ENCODE peak calls at places on chromosomes 13 and 19, in nine cellular contexts. U is heart right ventricle, B is GM12865, V is H9, H is fibroblast of lung, Z is endothelial cell, W is WTC11, T is HFF-Myc, E is body of pancreas. A is an unnamed sample.

GRCh38 chr13:40812102-40812501 is 22.7 kb downstream of the SLC25A15 start:
- DNase-seq in H (no peak), V (no peak), W (no peak), Z (no peak), U (no peak), B (no peak), T (no peak), E (no peak), A (no peak)

GRCh38 chr13:34822681-34823080 is 119.4 kb upstream of the NBEA start:
- DNase-seq in U (no peak), H (no peak), V (no peak), W (no peak), Z (no peak), B (no peak), T (no peak), E (no peak), A (no peak)

GRCh38 chr13:36736119-36736726 is 62.4 kb downstream of the SERTM1 start:
- DNase-seq in H (peak), Z (peak), V (no peak), E (peak), W (peak), B (peak), U (peak), T (peak), A (peak)

GRCh38 chr13:77979721-77980377 is 61.2 kb upstream of the EDNRB start:
- DNase-seq in T (no peak), U (no peak), W (no peak), V (no peak), Z (no peak), H (no peak), E (no peak), B (no peak), A (no peak)

GRCh38 chr13:37226966-37227365 is 121.5 kb upstream of the CSNK1A1L start:
- DNase-seq in B (no peak), T (no peak), U (no peak), H (no peak), Z (no peak), V (no peak), E (no peak), W (no peak), A (no peak)

GRCh38 chr19:15871570-15871969 is 26.3 kb downstream of the CYP4F2 start:
- DNase-seq in T (no peak), Z (no peak), H (no peak), V (no peak), E (no peak), B (peak), W (peak), U (no peak), A (peak)

GRCh38 chr19:50432658-50433057 is at the start of gene MYBPC2:
- DNase-seq in U (no peak), B (peak), W (no peak), E (no peak), Z (no peak), V (no peak), T (no peak), H (no peak), A (no peak)

GRCh38 chr19:56299688-56300087 is 15.0 kb downstream of the ZSCAN5A start:
- DNase-seq in E (no peak), V (no peak), U (no peak), T (no peak), Z (no peak), H (no peak), B (no peak), W (no peak), A (no peak)

GRCh38 chr19:52527134-52527953 is at the start of gene ZNF808:
- DNase-seq in B (peak), W (peak), H (peak), U (peak), E (peak), T (peak), Z (peak), V (peak), A (peak)

GRCh38 chr13:113210834-113211233 is 1.4 kb downstream of the CUL4A start:
- DNase-seq in V (no peak), B (no peak), H (no peak), Z (no peak), W (no peak), T (no peak), U (no peak), E (no peak), A (no peak)

GRCh38 chr13:110302986-110303385 is 4.0 kb downstream of the COL4A1 start:
- DNase-seq in V (no peak), U (no peak), B (no peak), E (no peak), W (no peak), H (no peak), Z (no peak), T (no peak), A (no peak)

GRCh38 chr13:98548230-98548629 is 28.7 kb downstream of the STK24 start:
- DNase-seq in U (no peak), W (no peak), B (no peak), T (no peak), H (no peak), Z (no peak), E (no peak), V (no peak), A (no peak)

GRCh38 chr13:54682184-54682583 is 1653.6 kb downstream of the OLFM4 start:
- DNase-seq in T (no peak), E (no peak), H (no peak), Z (no peak), W (no peak), B (no peak), V (no peak), U (no peak), A (no peak)

GRCh38 chr13:107512551-107512950 is 702.8 kb downstream of the LIG4 start:
- DNase-seq in B (no peak), W (no peak), U (no peak), V (peak), E (no peak), H (no peak), T (no peak), Z (no peak), A (no peak)

GRCh38 chr19:7773841-7774240 is 10.8 kb downstream of the CLEC4M start:
- DNase-seq in U (no peak), Z (no peak), V (no peak), T (no peak), H (no peak), B (no peak), W (no peak), E (no peak), A (no peak)

GRCh38 chr13:48500652-48501197 is 32.2 kb downstream of the RCBTB2 start:
- DNase-seq in U (no peak), V (no peak), B (peak), H (peak), E (no peak), Z (no peak), W (no peak), T (peak), A (no peak)

GRCh38 chr19:15200575-15201364 is at the start of gene NOTCH3:
- DNase-seq in E (no peak), W (peak), T (no peak), U (peak), H (no peak), V (peak), B (no peak), Z (peak), A (no peak)

GRCh38 chr13:26482451-26483197 is 74.9 kb upstream of the WASF3 start:
- DNase-seq in U (peak), T (peak), H (peak), E (peak), Z (peak), B (peak), V (peak), W (peak), A (peak)

GRCh38 chr13:110113284-110113764 is 193.6 kb downstream of the COL4A1 start:
- DNase-seq in Z (no peak), W (no peak), V (no peak), H (no peak), U (no peak), T (no peak), E (no peak), B (no peak), A (no peak)

GRCh38 chr19:39030854-39031367 is 1.4 kb downstream of the FBXO27 start:
- DNase-seq in T (no peak), W (no peak), Z (no peak), E (no peak), B (no peak), V (no peak), H (no peak), U (no peak), A (no peak)

GRCh38 chr13:30925429-30925828 is 7.0 kb upstream of the TEX26 start:
- DNase-seq in Z (no peak), B (no peak), H (no peak), E (no peak), W (no peak), T (no peak), V (no peak), U (no peak), A (no peak)

GRCh38 chr13:26011996-26012688 is 39.7 kb downstream of the SHISA2 start:
- DNase-seq in U (no peak), T (no peak), Z (no peak), B (no peak), V (no peak), H (no peak), E (no peak), W (no peak), A (peak)

GRCh38 chr13:27336005-27336673 is 65.5 kb downstream of the RASL11A start:
- DNase-seq in E (no peak), U (no peak), W (no peak), V (no peak), T (no peak), B (no peak), Z (no peak), H (peak), A (no peak)

GRCh38 chr13:48403151-48403631 is 9.7 kb downstream of the LPAR6 start:
- DNase-seq in Z (no peak), T (no peak), B (peak), V (no peak), H (peak), W (no peak), E (no peak), U (no peak), A (peak)

GRCh38 chr13:43546821-43547220 is 240.0 kb downstream of the ENOX1 start:
- DNase-seq in B (no peak), U (no peak), T (no peak), W (no peak), H (no peak), Z (no peak), E (no peak), V (no peak), A (no peak)

GRCh38 chr13:37194428-37194861 is 89.0 kb upstream of the CSNK1A1L start:
- DNase-seq in T (no peak), V (no peak), W (no peak), Z (no peak), B (no peak), E (no peak), H (peak), U (no peak), A (no peak)

GRCh38 chr13:113969973-113970611 is 3.8 kb downstream of the C13orf46 start:
- DNase-seq in B (no peak), V (no peak), H (no peak), T (no peak), E (peak), W (peak), U (no peak), Z (no peak), A (no peak)

GRCh38 chr13:49821216-49821820 is 28.8 kb upstream of the KPNA3 start:
- DNase-seq in B (peak), Z (no peak), V (no peak), E (no peak), H (no peak), W (no peak), T (no peak), U (no peak), A (no peak)
- TF ChIP-seq CTCF in B (no peak), Z (no peak), V (peak), E (no peak), H (no peak), W (no peak), T (no peak), U (no peak), A (no peak)

GRCh38 chr13:73417012-73417615 is 358.3 kb downstream of the KLF5 start:
- DNase-seq in V (no peak), B (peak), E (peak), W (no peak), U (no peak), H (no peak), T (no peak), Z (no peak), A (no peak)
- TF ChIP-seq CTCF in V (peak), B (peak), E (peak), W (no peak), U (no peak), H (peak), T (peak), Z (no peak), A (no peak)

GRCh38 chr13:45737571-45738002 is 35.5 kb downstream of the CBY2 start:
- DNase-seq in E (no peak), T (no peak), H (no peak), Z (no peak), B (peak), V (peak), W (peak), U (no peak), A (peak)
- TF ChIP-seq CTCF in E (no peak), T (peak), H (no peak), Z (peak), B (peak), V (peak), W (peak), U (no peak), A (peak)

GRCh38 chr19:796692-797527 is at the start of gene PTBP1:
- DNase-seq in Z (peak), W (peak), H (peak), B (peak), E (peak), V (peak), T (peak), U (peak), A (peak)
- TF ChIP-seq CTCF in Z (peak), W (no peak), H (no peak), B (no peak), E (peak), V (no peak), T (no peak), U (peak), A (no peak)

DNA sequence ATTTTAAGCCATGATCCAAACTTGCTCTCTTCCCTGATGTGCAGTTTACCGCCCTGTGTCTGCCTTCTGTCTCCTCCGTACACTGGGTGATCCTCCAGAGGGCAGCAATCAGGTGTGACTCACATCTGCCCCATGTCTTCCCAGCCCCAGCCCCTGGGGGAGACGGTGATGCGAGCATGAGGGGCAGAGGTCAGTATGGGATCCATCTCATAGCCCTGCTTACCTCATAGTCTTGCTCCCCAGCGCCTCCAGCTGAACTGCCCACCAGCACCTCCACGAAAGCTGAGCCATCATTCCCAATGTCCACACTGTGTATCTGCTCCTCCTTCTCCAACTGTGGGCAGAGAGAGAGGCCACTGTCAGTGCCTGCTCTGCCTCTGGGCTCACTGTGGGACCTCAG is 14.6 kb downstream of the XRCC1 start:
- DNase-seq in H (no peak), T (no peak), V (peak), B (no peak), W (peak), E (no peak), Z (no peak), U (no peak), A (peak)
- TF ChIP-seq CTCF in H (no peak), T (peak), V (peak), B (no peak), W (no peak), E (no peak), Z (no peak), U (no peak), A (peak)

DNA sequence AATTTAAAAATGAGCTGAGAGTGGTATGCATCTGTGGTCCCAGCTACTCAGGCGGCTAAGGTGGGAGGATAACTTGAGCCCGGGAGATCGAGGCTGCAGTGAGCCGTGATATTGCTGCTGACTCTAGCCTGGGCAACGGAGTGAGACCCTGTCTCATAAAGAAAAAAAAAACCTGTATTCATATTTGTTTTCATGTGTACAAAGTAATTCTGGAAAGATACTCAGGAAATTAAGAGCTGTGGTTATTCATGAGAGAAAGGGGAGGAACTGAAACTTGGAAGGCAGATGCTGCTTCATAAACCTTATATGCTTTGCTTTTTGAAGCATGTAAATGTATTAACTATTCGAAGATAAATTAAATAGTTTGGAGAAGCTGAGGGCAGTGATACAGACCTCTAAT is 8.8 kb upstream of the RLN3 start:
- DNase-seq in W (no peak), B (peak), H (no peak), U (no peak), Z (no peak), T (no peak), E (no peak), V (no peak), A (no peak)
- TF ChIP-seq CTCF in W (no peak), B (no peak), H (no peak), U (no peak), Z (no peak), T (no peak), E (no peak), V (no peak), A (no peak)

DNA sequence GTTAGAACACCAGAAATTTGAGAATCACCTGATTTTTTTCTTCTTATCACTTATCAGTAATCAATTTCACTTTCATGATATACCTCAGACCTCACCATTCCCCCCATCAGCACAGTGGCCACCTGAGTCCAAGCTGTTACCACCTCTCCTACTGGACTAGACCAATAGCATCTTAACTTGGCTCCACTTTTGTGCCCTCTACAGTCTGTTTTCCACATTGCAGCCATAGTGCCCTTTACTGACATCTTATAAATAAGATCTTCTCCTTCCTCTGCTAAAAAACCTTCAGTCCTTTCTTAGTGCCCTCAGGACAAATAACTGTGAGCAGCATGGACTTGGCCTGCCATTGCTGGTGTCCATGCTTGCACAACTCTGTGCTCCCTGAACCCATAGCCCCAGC is 380.7 kb downstream of the LMO7 start:
- DNase-seq in U (no peak), E (no peak), H (peak), B (peak), V (peak), Z (peak), T (peak), W (peak), A (peak)
- TF ChIP-seq CTCF in U (no peak), E (peak), H (peak), B (peak), V (peak), Z (peak), T (peak), W (peak), A (peak)

DNA sequence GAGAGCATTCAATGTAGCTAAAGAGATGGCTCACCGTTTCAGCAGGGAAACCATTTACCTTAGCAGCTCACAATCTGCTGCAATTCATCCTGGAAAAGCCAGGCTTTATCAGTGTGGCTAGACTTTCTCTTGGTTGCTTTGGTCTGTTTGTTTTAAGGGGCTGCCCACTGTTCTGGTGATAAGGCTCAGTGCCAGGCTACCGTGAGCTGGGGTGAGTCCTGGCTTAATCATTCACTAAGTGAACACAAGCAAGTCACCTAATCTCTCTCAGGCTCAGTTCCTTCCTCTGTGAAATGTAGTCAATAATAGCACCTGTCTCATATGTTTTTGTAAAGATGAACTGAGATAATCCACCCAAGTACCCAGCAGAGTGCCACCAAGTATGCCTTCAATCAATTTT is 229.0 kb downstream of the TEX29 start:
- DNase-seq in H (no peak), T (no peak), E (peak), Z (no peak), B (no peak), U (no peak), W (no peak), V (no peak), A (no peak)
- TF ChIP-seq CTCF in H (no peak), T (no peak), E (peak), Z (no peak), B (no peak), U (no peak), W (no peak), V (no peak), A (no peak)

GRCh38 chr19:44677019-44677809 is 5.9 kb downstream of the CEACAM19 start:
- DNase-seq in W (no peak), B (peak), E (no peak), T (no peak), Z (no peak), U (no peak), H (peak), V (peak), A (no peak)
- TF ChIP-seq CTCF in W (no peak), B (no peak), E (no peak), T (no peak), Z (no peak), U (no peak), H (no peak), V (no peak), A (no peak)

A was measured in activated CD8-positive, alpha-beta T cell treated with anti-CD3 and anti-CD28 coated beads for 36 hours.